ENCODE peak calls at places on chromosomes 1 and 21, in six cellular contexts. O is GM23248, L is tibial artery, D is heart left ventricle, U is lung, A is neural progenitor cell. R is an unnamed sample. For H3K9me3, the result is how much of the 10 kb centered on the place peaks cover.

GRCh38 chr1:8323706-8324105 is 5.8 kb downstream of the SLC45A1 start:
- DNase-seq in O (no peak), L (peak), D (peak), U (no peak), A (no peak), R (peak)

GRCh38 chr1:111242805-111243523 is 15.5 kb downstream of the CHI3L2 start:
- DNase-seq in O (no peak), L (no peak), D (no peak), U (no peak), A (no peak), R (no peak)

GRCh38 chr1:6026095-6026809 is 19.4 kb upstream of the KCNAB2 start:
- DNase-seq in O (no peak), L (peak), D (peak), U (peak), A (peak), R (peak)

GRCh38 chr1:54220004-54220811 is 20.2 kb downstream of the MRPL37 start:
- DNase-seq in O (peak), L (peak), D (peak), U (no peak), A (no peak), R (peak)

GRCh38 chr21:25670726-25671125 is 31.7 kb downstream of the JAM2 start:
- DNase-seq in O (peak), L (no peak), D (no peak), U (no peak), A (no peak), R (no peak)

GRCh38 chr1:59814180-59814900 is 409 bp upstream of the HOOK1 start:
- DNase-seq in O (no peak), L (peak), D (peak), U (peak), A (peak), R (peak)

GRCh38 chr1:115781343-115781742 is 12.8 kb upstream of the CASQ2 start:
- DNase-seq in O (peak), L (no peak), D (no peak), U (no peak), A (no peak), R (no peak)

GRCh38 chr1:154906621-154907081 is 29.9 kb downstream of the PMVK start:
- DNase-seq in O (no peak), L (no peak), D (no peak), U (no peak), A (no peak), R (no peak)

GRCh38 chr1:115771847-115772457 is 3.4 kb upstream of the CASQ2 start:
- DNase-seq in O (peak), L (peak), D (peak), U (peak), A (peak), R (no peak)

GRCh38 chr1:64363616-64364015 is 106.3 kb upstream of the CACHD1 start:
- DNase-seq in O (no peak), L (no peak), D (no peak), U (no peak), A (no peak), R (no peak)

GRCh38 chr1:119275145-119275929 is 93.2 kb upstream of the HAO2 start:
- DNase-seq in O (peak), L (no peak), D (no peak), U (peak), A (peak), R (no peak)

GRCh38 chr1:29912413-29912812 is 676.1 kb downstream of the PTPRU start:
- DNase-seq in O (peak), L (no peak), D (no peak), U (no peak), A (no peak), R (no peak)

GRCh38 chr1:65179148-65179547 is 31.1 kb downstream of the AK4 start:
- DNase-seq in O (no peak), L (no peak), D (no peak), U (no peak), A (no peak), R (no peak)

GRCh38 chr1:6095511-6096242 is 50.0 kb downstream of the KCNAB2 start:
- DNase-seq in O (no peak), L (no peak), D (no peak), U (no peak), A (no peak), R (no peak)

GRCh38 chr1:43172532-43172972 is 422 bp downstream of the CFAP57 start:
- DNase-seq in O (peak), L (peak), D (peak), U (peak), A (peak), R (peak)

GRCh38 chr1:173210716-173211231 is 3.6 kb upstream of the TNFSF4 start:
- DNase-seq in O (no peak), L (no peak), D (no peak), U (no peak), A (peak), R (no peak)

GRCh38 chr21:43352568-43353281 is 74.2 kb downstream of the SIK1 start:
- DNase-seq in O (no peak), L (no peak), D (no peak), U (no peak), A (no peak), R (no peak)

GRCh38 chr1:63732666-63733065 is 41.2 kb upstream of the ROR1 start:
- DNase-seq in O (peak), L (no peak), D (no peak), U (no peak), A (no peak), R (no peak)

GRCh38 chr1:199723557-199723956 is 304.0 kb upstream of the NR5A2 start:
- DNase-seq in O (peak), L (no peak), D (no peak), U (no peak), A (no peak), R (no peak)

GRCh38 chr1:53319296-53320101 is 8.4 kb downstream of the LRP8 start:
- DNase-seq in O (no peak), L (no peak), D (peak), U (no peak), A (no peak), R (no peak)

GRCh38 chr1:43363283-43363934 is 4.4 kb downstream of the ELOVL1 start:
- DNase-seq in O (no peak), L (no peak), D (no peak), U (no peak), A (no peak), R (no peak)

GRCh38 chr1:52706941-52707926 is 9.1 kb upstream of the COA7 start:
- DNase-seq in O (no peak), L (no peak), D (no peak), U (no peak), A (no peak), R (no peak)

GRCh38 chr1:47624531-47624930 is 186.7 kb downstream of the FOXD2 start:
- DNase-seq in O (no peak), L (peak), D (no peak), U (peak), A (peak), R (peak)

GRCh38 chr1:46528297-46528955 is 23.0 kb downstream of the KNCN start:
- DNase-seq in O (peak), L (no peak), D (no peak), U (no peak), A (peak), R (no peak)

GRCh38 chr1:165303415-165303814 is 53.1 kb downstream of the LMX1A start:
- DNase-seq in O (no peak), L (no peak), D (peak), U (no peak), A (no peak), R (no peak)

GRCh38 chr1:206589206-206589605 is 23.1 kb downstream of the EIF2D start:
- DNase-seq in O (peak), L (no peak), D (peak), U (peak), A (no peak), R (no peak)

GRCh38 chr1:2314803-2315710 is 76.3 kb downstream of the MORN1 start:
- DNase-seq in O (peak), L (no peak), D (peak), U (no peak), A (peak), R (no peak)

GRCh38 chr1:31939484-31940329 is 1.5 kb upstream of the PTP4A2 start:
- DNase-seq in O (peak), L (no peak), D (no peak), U (no peak), A (peak), R (no peak)

GRCh38 chr1:15703562-15703961 is 19.4 kb downstream of the PLEKHM2 start:
- DNase-seq in O (peak), L (peak), D (peak), U (peak), A (no peak), R (peak)

GRCh38 chr1:41714613-41715389 is 203.9 kb downstream of the HIVEP3 start:
- DNase-seq in O (peak), L (no peak), D (no peak), U (no peak), A (no peak), R (no peak)

GRCh38 chr1:248187363-248187762 is 9.7 kb upstream of the OR2M3 start:
- DNase-seq in O (no peak), L (no peak), D (no peak), U (no peak), A (no peak), R (no peak)

DNA sequence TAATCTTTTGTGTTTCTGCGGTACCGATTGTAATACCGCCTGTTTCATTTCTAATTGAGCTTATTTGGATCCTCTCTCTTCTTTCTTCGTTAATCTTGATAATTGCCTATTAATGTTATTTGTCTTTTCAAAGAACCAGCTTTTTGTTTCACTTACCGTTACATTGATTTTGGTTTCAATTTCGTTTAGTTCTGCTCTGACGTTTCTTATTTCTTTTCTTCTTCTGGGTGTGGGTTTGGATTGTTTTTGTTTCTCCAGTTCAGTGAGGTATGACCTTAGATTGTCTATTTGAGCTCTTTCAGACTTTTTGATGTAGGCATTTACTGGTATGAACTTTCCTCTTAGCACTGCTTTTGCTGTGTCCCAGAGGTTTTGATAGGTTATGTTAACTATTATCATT is 9.4 kb downstream of the OR2M2 start:
- DNase-seq in O (no peak), L (no peak), D (no peak), U (no peak), A (no peak), R (no peak)
- H3K9me3 ChIP-seq in O (under half), L (under half), D (under half), U (under half), A (under half), R (under half)

DNA sequence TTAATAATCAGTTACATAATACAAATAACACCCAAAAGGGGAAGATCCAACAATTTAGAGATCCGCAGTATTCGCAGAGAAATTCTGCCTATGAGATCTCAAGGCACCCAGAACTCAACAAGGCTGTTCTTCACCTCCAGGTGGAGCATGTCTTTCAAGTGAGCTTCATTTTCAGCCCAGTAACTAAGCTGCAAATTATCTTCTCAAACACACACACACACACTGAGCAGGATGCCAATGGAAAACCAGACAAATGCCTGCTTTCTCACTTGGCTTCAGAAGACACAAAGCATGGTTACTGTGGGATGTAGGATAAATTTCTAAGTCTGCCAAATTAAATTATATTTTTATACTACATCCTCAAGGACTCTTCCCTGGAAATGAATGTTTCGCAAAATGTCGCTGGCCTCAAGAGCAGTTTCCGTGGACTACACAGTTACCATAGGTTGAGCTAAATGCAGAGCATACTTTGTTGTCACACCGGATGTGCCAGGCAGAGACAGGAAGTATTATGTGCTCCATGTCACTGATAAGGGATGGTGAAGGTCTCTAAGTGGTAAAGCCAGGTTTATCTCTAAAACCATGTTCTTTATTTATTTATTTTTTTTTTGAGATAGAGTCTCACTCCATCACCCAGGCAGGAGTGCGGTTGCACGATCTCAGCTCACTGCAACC is 30.3 kb downstream of the UBR4 start:
- DNase-seq in O (peak), L (no peak), D (no peak), U (no peak), A (peak), R (no peak)
- H3K27ac ChIP-seq in O (no peak), L (no peak), D (no peak), U (no peak), A (no peak), R (no peak)

GRCh38 chr1:114033961-114034360 is 54.7 kb downstream of the OLFML3 start:
- DNase-seq in O (peak), L (no peak), D (no peak), U (no peak), A (no peak), R (no peak)
- H3K9me3 ChIP-seq in O (under half), L (under half), D (under half), U (under half), A (under half), R (under half)

GRCh38 chr21:41864311-41865001 is 14.7 kb downstream of the PRDM15 start:
- DNase-seq in O (no peak), L (peak), D (no peak), U (no peak), A (no peak), R (no peak)
- H3K27ac ChIP-seq in O (no peak), L (no peak), D (no peak), U (no peak), A (no peak), R (no peak)

DNA sequence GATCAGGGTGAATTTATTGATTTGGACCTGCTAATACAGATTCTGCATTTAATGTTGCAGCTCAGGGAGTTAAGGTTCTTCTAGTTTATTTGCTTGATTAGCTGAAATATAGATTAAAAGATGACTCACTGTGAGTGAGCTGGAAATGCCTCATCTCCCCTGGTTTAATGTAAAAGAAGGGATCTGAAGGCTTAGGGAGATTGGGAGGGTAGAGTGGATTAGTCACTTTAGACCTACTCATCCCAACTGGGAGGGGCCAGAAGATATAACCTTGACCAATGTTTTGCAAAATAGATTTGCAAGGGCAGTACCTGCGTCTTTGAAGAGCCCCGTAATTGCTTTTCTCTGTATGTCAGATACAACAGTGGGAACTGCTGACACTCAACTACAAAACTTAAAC is 922.8 kb upstream of the ADGRL4 start:
- DNase-seq in O (peak), L (no peak), D (no peak), U (no peak), A (no peak), R (no peak)
- H3K9me3 ChIP-seq in O (under half), L (under half), D (under half), U (under half), A (under half), R (under half)

DNA sequence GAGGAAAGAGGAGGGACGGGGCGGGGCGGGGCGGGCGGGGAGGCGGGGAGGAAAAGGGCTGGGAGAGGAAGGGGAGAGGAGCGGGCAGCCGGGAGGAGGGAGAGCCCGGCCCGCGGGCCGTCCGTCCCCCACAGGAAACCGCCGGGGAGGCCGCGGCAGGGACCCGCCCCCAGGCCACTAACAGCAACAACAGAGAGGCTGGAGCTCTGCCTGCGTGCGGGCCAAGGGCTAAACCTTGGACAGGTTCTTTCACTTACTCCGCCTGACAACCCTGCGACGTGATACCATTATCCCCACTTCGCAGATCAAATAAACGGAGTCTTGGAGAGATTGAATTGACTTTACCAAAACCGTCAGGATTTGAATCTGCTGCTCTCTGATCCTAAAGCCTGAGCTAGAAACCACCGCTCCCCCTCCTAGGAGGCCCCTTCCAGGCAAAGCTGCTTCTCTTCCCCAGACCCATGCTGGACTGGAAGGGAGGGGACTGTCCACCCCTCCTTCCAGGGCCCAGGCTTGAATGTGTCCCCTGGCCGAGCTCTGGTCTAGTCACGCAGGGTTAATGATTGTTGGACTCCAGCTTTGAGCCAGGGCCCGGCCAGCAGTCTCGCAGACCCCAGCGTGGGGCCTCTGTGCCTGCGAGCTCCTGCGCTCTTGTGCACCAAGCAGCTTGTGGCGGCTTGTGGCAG is at the start of gene EVA1B:
- DNase-seq in O (peak), L (peak), D (peak), U (peak), A (peak), R (peak)
- H3K27ac ChIP-seq in O (peak), L (peak), D (peak), U (peak), A (no peak), R (peak)

GRCh38 chr1:66380452-66381212 is 153.3 kb upstream of the SGIP1 start:
- DNase-seq in O (peak), L (no peak), D (no peak), U (no peak), A (no peak), R (no peak)

GRCh38 chr1:66381626-66382275 is 152.2 kb upstream of the SGIP1 start:
- DNase-seq in O (no peak), L (no peak), D (no peak), U (no peak), A (no peak), R (no peak)

GRCh38 chr1:66383168-66383567 is 150.8 kb upstream of the SGIP1 start:
- DNase-seq in O (no peak), L (no peak), D (no peak), U (no peak), A (no peak), R (no peak)

GRCh38 chr1:66384258-66384657 is 149.7 kb upstream of the SGIP1 start:
- DNase-seq in O (peak), L (no peak), D (no peak), U (no peak), A (no peak), R (no peak)

DNA sequence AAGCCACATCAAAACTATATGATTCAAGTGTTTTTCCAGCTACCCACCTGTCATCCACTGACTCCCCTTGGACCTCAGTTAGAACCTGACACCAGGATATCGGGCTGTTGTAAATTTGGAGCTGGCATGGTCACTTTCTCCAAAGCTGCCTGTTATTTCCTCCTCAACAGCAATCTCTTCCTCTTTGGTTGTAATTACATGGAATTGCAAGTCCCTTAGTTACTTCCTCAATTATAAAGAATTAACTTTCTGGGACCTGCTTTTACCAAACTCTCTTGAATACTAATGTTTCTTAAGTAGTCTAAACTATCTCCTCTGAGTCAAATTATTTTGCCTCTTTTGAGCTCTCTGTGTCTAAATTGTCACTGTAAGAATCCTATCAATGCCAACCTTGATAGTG is 150.4 kb upstream of the SGIP1 start:
- DNase-seq in O (no peak), L (no peak), D (no peak), U (no peak), A (no peak), R (no peak)
- H3K9me3 ChIP-seq in O (under half), L (under half), D (under half), U (under half), A (under half), R (under half)

GRCh38 chr1:241138248-241138647 is 218.8 kb downstream of the RGS7 start:
- DNase-seq in O (no peak), L (no peak), D (no peak), U (no peak), A (no peak), R (no peak)
- H3K27ac ChIP-seq in O (no peak), L (no peak), D (no peak), U (no peak), A (no peak), R (no peak)

GRCh38 chr1:229943988-229944743 is 122.9 kb upstream of the GALNT2 start:
- DNase-seq in O (no peak), L (no peak), D (no peak), U (no peak), A (no peak), R (no peak)

GRCh38 chr1:229941160-229941559 is 125.9 kb upstream of the GALNT2 start:
- DNase-seq in O (no peak), L (no peak), D (no peak), U (no peak), A (peak), R (no peak)

GRCh38 chr1:229941785-229942184 is 125.3 kb upstream of the GALNT2 start:
- DNase-seq in O (no peak), L (no peak), D (no peak), U (no peak), A (no peak), R (no peak)

GRCh38 chr1:229942508-229942907 is 124.5 kb upstream of the GALNT2 start:
- DNase-seq in O (no peak), L (no peak), D (no peak), U (no peak), A (no peak), R (no peak)

GRCh38 chr1:229943148-229943714 is 123.8 kb upstream of the GALNT2 start:
- DNase-seq in O (no peak), L (no peak), D (no peak), U (no peak), A (no peak), R (no peak)
- H3K9me3 ChIP-seq in O (under half), L (under half), D (under half), U (under half), A (under half), R (under half)

GRCh38 chr1:214514819-214515383 is 36.5 kb downstream of the PTPN14 start:
- DNase-seq in O (no peak), L (no peak), D (no peak), U (no peak), A (peak), R (no peak)
- H3K27ac ChIP-seq in O (peak), L (no peak), D (no peak), U (no peak), A (peak), R (no peak)